ENCODE peak calls at places on chromosomes 2 and 18, in five cellular contexts. O is head of caudate nucleus, I is T-helper 1 cell, J is occipital lobe, A is GM23338. D is an unnamed sample.

GRCh38 chr18:69557246-69557781 is 156.6 kb downstream of the DOK6 start:
- DNase-seq in O (no peak), I (no peak), J (no peak), A (peak), D (no peak)

GRCh38 chr2:134773372-134774073 is 54.7 kb upstream of the TMEM163 start:
- DNase-seq in O (no peak), A (peak), I (no peak), J (no peak), D (no peak)

GRCh38 chr2:165891943-165892342 is 61.6 kb downstream of the TTC21B start:
- DNase-seq in I (no peak), J (no peak), A (no peak), O (no peak), D (no peak)

GRCh38 chr2:212357606-212358005 is 181.0 kb downstream of the ERBB4 start:
- DNase-seq in J (no peak), I (no peak), O (no peak), A (no peak), D (no peak)

GRCh38 chr2:55231546-55232083 is 478 bp downstream of the CLHC1 start:
- DNase-seq in I (no peak), J (no peak), O (no peak), A (peak), D (no peak)

GRCh38 chr2:136162438-136162837 is 44.5 kb upstream of the CXCR4 start:
- DNase-seq in I (no peak), A (no peak), O (no peak), J (no peak), D (no peak)

GRCh38 chr18:6370410-6370809 is 44.3 kb downstream of the L3MBTL4 start:
- DNase-seq in A (no peak), J (no peak), O (no peak), I (no peak), D (no peak)

GRCh38 chr2:234495801-234496441 is 960 bp downstream of the ARL4C start:
- DNase-seq in J (peak), I (peak), A (peak), O (no peak), D (no peak)

GRCh38 chr2:12169721-12170120 is 423.3 kb downstream of the LPIN1 start:
- DNase-seq in I (peak), A (no peak), J (no peak), O (no peak), D (no peak)

GRCh38 chr2:15278296-15278695 is 282.8 kb downstream of the NBAS start:
- DNase-seq in O (no peak), A (no peak), I (no peak), J (no peak), D (no peak)

GRCh38 chr18:54382733-54383252 is 25.1 kb downstream of the C18orf54 start:
- DNase-seq in I (no peak), J (no peak), O (no peak), A (peak), D (no peak)

GRCh38 chr2:215553946-215554345 is 118.1 kb upstream of the FN1 start:
- DNase-seq in A (peak), O (no peak), J (no peak), I (no peak), D (no peak)

GRCh38 chr2:237699870-237700582 is 72.6 kb downstream of the LRRFIP1 start:
- DNase-seq in A (peak), I (no peak), O (no peak), J (no peak), D (no peak)

GRCh38 chr2:37635359-37636208 is 35.9 kb downstream of the CDC42EP3 start:
- DNase-seq in I (peak), J (no peak), A (no peak), O (no peak), D (peak)

GRCh38 chr2:9336209-9336533 is 87.2 kb downstream of the ITGB1BP1 start:
- DNase-seq in A (no peak), I (peak), J (no peak), O (no peak), D (no peak)

GRCh38 chr2:54459037-54459441 is 2.9 kb downstream of the SPTBN1 start:
- DNase-seq in A (no peak), I (no peak), J (no peak), O (no peak), D (no peak)

GRCh38 chr18:59674534-59674933 is 22.7 kb downstream of the CCBE1 start:
- DNase-seq in I (no peak), J (no peak), A (no peak), O (no peak), D (no peak)

GRCh38 chr2:226802573-226802972 is 3.0 kb upstream of the IRS1 start:
- DNase-seq in A (peak), I (peak), O (no peak), J (no peak), D (no peak)

GRCh38 chr18:23259701-23260661 is 124.7 kb downstream of the CABLES1 start:
- DNase-seq in A (peak), O (no peak), J (no peak), I (no peak), D (no peak)

GRCh38 chr2:182366625-182367024 is 60.2 kb downstream of the PDE1A start:
- DNase-seq in I (no peak), O (no peak), J (no peak), A (no peak), D (no peak)

GRCh38 chr18:22858121-22858520 is 75.0 kb upstream of the RBBP8 start:
- DNase-seq in A (no peak), I (no peak), J (no peak), O (no peak), D (no peak)

GRCh38 chr2:218991674-218992168 is 1.5 kb downstream of the CRYBA2 start:
- DNase-seq in A (peak), I (no peak), J (no peak), O (no peak), D (no peak)

GRCh38 chr2:162677476-162677875 is 161.1 kb downstream of the KCNH7 start:
- DNase-seq in J (no peak), O (no peak), I (no peak), A (no peak), D (no peak)

GRCh38 chr2:217934321-217935131 is 68.3 kb downstream of the TNS1 start:
- DNase-seq in A (no peak), I (no peak), J (peak), O (peak), D (no peak)

GRCh38 chr2:73920577-73921545 is 5.8 kb upstream of the DGUOK start:
- DNase-seq in A (peak), J (no peak), I (peak), O (no peak), D (peak)

GRCh38 chr2:234673501-234673900 is 176.6 kb upstream of the ARL4C start:
- DNase-seq in O (no peak), J (no peak), A (no peak), I (no peak), D (no peak)

GRCh38 chr2:223267160-223267951 is 215.4 kb downstream of the KCNE4 start:
- DNase-seq in O (no peak), A (no peak), J (no peak), I (no peak), D (no peak)

GRCh38 chr2:96737831-96738230 is 2.0 kb downstream of the LMAN2L start:
- DNase-seq in O (no peak), A (no peak), I (no peak), J (no peak), D (no peak)

GRCh38 chr2:123419976-123420375 is 605.1 kb upstream of the CNTNAP5 start:
- DNase-seq in O (no peak), J (no peak), A (no peak), I (no peak), D (no peak)

GRCh38 chr2:130264501-130264900 is 66.3 kb upstream of the TUBA3E start:
- DNase-seq in I (no peak), A (no peak), O (no peak), J (no peak), D (no peak)